ENCODE peak calls at places on chromosomes 5 and 9, in seven cellular contexts. P is CD8-positive, alpha-beta T cell; K is gastrocnemius medialis; U is ascending aorta; V is left ventricle myocardium inferior; W is Peyer's patch; F is psoas muscle. B is an unnamed sample. For H3K9me3, the result is how much of the 10 kb centered on the place peaks cover.

GRCh38 chr5:128271859-128272446 is 188.4 kb downstream of the SLC12A2 start:
- DNase-seq in W (no peak), K (no peak), U (no peak), F (no peak), V (no peak), P (no peak), B (no peak)

GRCh38 chr5:100827481-100827889 is 75.6 kb downstream of the ST8SIA4 start:
- DNase-seq in V (no peak), W (no peak), F (no peak), P (no peak), U (no peak), K (no peak), B (no peak)

GRCh38 chr9:8287501-8287900 is 487.9 kb upstream of the DMAC1 start:
- DNase-seq in W (no peak), V (no peak), K (no peak), F (no peak), P (no peak), U (no peak), B (no peak)

GRCh38 chr5:77973253-77973609 is 197.1 kb upstream of the TBCA start:
- DNase-seq in P (no peak), V (no peak), K (no peak), F (no peak), U (no peak), W (no peak), B (no peak)

GRCh38 chr5:55480781-55481180 is 54.0 kb downstream of the PLPP1 start:
- DNase-seq in V (no peak), W (no peak), U (no peak), P (no peak), K (no peak), F (no peak), B (no peak)

GRCh38 chr5:179732918-179733763 is 519 bp downstream of the MAML1 start:
- DNase-seq in K (peak), W (peak), U (no peak), F (peak), V (peak), P (peak), B (peak)

GRCh38 chr5:98470747-98471146 is 302.7 kb upstream of the RGMB start:
- DNase-seq in F (no peak), V (no peak), U (no peak), K (no peak), P (no peak), W (no peak), B (no peak)

GRCh38 chr9:124036578-124036977 is 25.0 kb downstream of the LHX2 start:
- DNase-seq in K (no peak), P (no peak), W (no peak), U (no peak), V (no peak), F (no peak), B (no peak)

GRCh38 chr5:124289122-124289521 is 457.3 kb downstream of the ZNF608 start:
- DNase-seq in U (no peak), V (peak), W (no peak), P (no peak), K (no peak), F (no peak), B (no peak)

GRCh38 chr5:10192309-10192708 is 57.4 kb downstream of the ATPSCKMT start:
- DNase-seq in P (no peak), W (no peak), K (no peak), V (no peak), U (no peak), F (no peak), B (no peak)

GRCh38 chr9:101737705-101738565 is 512 bp downstream of the GRIN3A start:
- DNase-seq in F (peak), V (peak), U (no peak), W (no peak), P (no peak), K (no peak), B (no peak)

GRCh38 chr5:163887854-163888253 is 382.4 kb downstream of the MAT2B start:
- DNase-seq in F (no peak), P (no peak), V (no peak), K (no peak), W (no peak), U (no peak), B (no peak)

GRCh38 chr5:127958421-127959011 is 125.0 kb upstream of the SLC12A2 start:
- DNase-seq in V (no peak), W (no peak), F (no peak), P (no peak), U (no peak), K (no peak), B (no peak)

GRCh38 chr5:179348833-179349232 is 3.6 kb upstream of the ADAMTS2 start:
- DNase-seq in V (no peak), K (no peak), W (no peak), U (no peak), P (no peak), F (no peak), B (no peak)

GRCh38 chr5:156893517-156893916 is 43.4 kb downstream of the PPP1R2B start:
- DNase-seq in F (no peak), V (no peak), P (no peak), K (no peak), W (no peak), U (no peak), B (no peak)

DNA sequence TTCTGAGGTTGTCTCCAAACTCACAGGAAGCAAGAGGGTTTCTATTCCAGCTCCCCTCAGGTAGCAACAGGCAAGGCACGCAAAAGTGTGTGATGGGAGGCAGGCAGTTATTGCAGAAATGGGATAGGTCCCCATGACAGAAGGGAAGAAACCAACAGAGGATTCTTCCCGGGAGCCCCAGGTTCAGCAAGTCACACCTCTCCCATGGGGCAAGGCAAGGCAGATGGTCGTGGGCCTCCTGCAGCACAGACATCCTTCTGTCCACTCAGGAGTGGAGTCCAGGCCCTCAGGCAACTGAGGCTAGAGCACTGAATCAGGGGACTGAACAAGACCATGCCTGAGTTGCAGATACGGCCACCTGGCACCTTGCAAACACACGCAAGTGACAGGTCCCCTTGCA is 424.9 kb upstream of the IRX4 start:
- DNase-seq in V (no peak), W (no peak), U (no peak), P (no peak), F (no peak), K (no peak), B (no peak)
- H3K9me3 ChIP-seq in V (under half), W (under half), U (under half), P (under half), F (under half), K (under half), B (under half)

DNA sequence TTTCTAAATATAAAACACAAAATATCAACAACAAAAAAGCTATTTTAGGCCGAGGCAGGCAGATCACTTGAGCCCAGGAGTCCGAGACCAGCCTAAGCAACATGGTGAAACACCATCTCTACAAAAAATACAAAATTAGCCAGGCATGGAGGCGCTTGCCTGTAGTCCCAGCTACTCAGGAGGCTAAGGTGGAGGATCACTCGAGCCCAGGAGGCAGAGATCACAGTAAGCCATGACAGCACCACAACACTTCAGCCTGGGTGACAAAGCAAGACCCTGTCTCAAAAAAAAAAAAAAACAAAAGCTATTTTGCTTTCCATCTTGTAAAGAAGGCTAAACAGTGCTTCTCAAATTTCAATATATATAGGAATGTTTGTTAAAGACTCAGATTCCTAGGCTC is 11.3 kb downstream of the C5orf15 start:
- DNase-seq in U (no peak), K (no peak), V (no peak), F (no peak), W (no peak), P (no peak), B (no peak)
- H3K27ac ChIP-seq in U (no peak), K (peak), V (peak), F (peak), W (no peak), P (no peak), B (no peak)

GRCh38 chr9:2788948-2789347 is 54.9 kb downstream of the PUM3 start:
- DNase-seq in W (no peak), P (no peak), U (no peak), V (no peak), K (no peak), F (no peak), B (no peak)
- H3K9me3 ChIP-seq in W (under half), P (under half), U (under half), V (under half), K (under half), F (under half), B (under half)

GRCh38 chr9:14260101-14260500 is 53.8 kb downstream of the NFIB start:
- DNase-seq in W (no peak), U (no peak), P (no peak), V (no peak), K (no peak), F (no peak), B (no peak)

GRCh38 chr9:14258840-14259239 is 55.1 kb downstream of the NFIB start:
- DNase-seq in P (no peak), U (no peak), K (no peak), F (no peak), W (no peak), V (no peak), B (no peak)

GRCh38 chr9:14258156-14258555 is 55.8 kb downstream of the NFIB start:
- DNase-seq in W (no peak), P (no peak), U (no peak), F (no peak), V (no peak), K (no peak), B (no peak)

GRCh38 chr9:14251146-14252071 is 62.5 kb downstream of the NFIB start:
- DNase-seq in U (peak), W (no peak), V (peak), K (peak), F (peak), P (no peak), B (peak)

DNA sequence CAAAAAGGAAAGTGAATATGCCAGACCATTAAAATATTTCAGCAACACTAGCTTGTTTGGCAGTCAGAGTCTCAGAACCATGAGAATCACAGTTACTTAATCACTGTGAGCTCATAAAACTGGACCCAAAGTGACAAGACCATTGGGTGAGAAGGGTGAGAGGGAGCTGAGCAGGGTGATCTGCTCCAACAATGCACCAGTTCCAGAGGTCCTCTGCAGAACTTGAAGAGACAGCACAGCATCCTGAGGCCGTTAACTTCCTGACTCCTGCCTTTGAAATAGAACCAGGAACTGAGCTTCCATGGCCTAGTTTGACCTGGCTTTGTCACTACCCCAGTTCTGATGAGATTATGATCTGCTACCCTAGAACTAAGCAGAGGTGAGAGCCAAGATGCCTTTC is 57.4 kb downstream of the NFIB start:
- DNase-seq in W (no peak), V (no peak), P (no peak), K (peak), U (no peak), F (peak), B (no peak)
- H3K27ac ChIP-seq in W (no peak), V (peak), P (no peak), K (peak), U (peak), F (peak), B (no peak)

GRCh38 chr5:8905021-8905420 is 640.9 kb downstream of the SEMA5A start:
- DNase-seq in F (no peak), V (no peak), W (no peak), U (no peak), K (no peak), P (no peak), B (no peak)
- H3K9me3 ChIP-seq in F (under half), V (under half), W (under half), U (under half), K (under half), P (under half), B (under half)

DNA sequence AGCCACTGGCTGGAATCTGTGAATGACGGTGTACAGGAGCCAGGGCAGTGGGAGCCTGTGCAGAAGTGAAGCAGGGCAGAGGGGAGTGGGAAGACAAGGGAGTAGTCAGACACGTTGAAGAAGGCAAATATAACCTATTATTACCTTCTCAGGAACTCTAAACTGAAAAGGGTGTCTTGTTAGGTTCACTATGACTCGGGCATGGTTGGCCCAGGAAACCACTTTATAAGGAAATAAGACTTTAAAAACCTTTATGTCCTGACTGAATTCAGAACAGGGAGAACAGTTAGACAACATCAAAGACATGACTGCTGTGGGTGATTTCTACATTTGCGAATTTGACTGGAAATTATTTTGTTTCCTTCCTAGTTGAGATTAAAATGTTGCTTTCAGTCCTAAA is 107.5 kb downstream of the ACER2 start:
- DNase-seq in K (no peak), P (no peak), W (no peak), F (no peak), U (no peak), V (no peak), B (no peak)
- H3K27ac ChIP-seq in K (no peak), P (no peak), W (no peak), F (no peak), U (no peak), V (no peak), B (no peak)

GRCh38 chr9:111542497-111543254 is 17.7 kb downstream of the ZNF483 start:
- DNase-seq in W (no peak), K (no peak), V (no peak), P (no peak), U (no peak), F (no peak), B (no peak)

DNA sequence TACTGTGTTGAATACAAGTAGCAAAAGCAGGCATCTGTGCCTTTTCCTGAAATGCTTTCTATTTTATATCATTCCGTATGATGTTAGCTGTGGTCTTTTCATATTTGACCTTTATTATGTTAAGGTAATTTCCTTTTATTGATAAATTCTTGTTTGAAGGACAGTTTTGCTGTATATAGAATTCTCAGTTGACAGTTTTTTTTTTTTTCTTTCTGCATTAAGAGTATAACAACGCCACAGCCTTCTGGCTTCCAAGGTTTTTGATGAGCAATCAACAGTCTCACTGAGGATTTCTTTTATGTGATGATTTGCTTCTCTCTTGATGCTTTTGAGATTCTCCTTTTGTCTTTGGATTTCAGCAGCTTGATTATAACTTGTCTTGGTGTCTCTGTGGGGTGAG is 23.6 kb downstream of the ZNF483 start:
- DNase-seq in F (no peak), U (no peak), W (no peak), V (no peak), K (no peak), P (no peak), B (no peak)
- H3K9me3 ChIP-seq in F (half or more), U (half or more), W (under half), V (half or more), K (under half), P (under half), B (under half)

GRCh38 chr5:76363385-76364261 is 39.5 kb upstream of the IQGAP2 start:
- DNase-seq in U (no peak), W (no peak), P (no peak), F (no peak), K (no peak), V (no peak), B (peak)

GRCh38 chr5:76365558-76365957 is 37.5 kb upstream of the IQGAP2 start:
- DNase-seq in P (no peak), K (no peak), W (no peak), U (no peak), F (no peak), V (no peak), B (no peak)

GRCh38 chr5:76368941-76369340 is 34.1 kb upstream of the IQGAP2 start:
- DNase-seq in F (no peak), V (no peak), K (no peak), W (no peak), U (no peak), P (no peak), B (no peak)

GRCh38 chr5:76371955-76372319 is 31.1 kb upstream of the IQGAP2 start:
- DNase-seq in V (no peak), P (no peak), K (no peak), W (no peak), F (no peak), U (no peak), B (no peak)

GRCh38 chr5:76367623-76368366 is 35.3 kb upstream of the IQGAP2 start:
- DNase-seq in K (no peak), V (no peak), F (no peak), U (no peak), W (no peak), P (no peak), B (no peak)
- H3K27ac ChIP-seq in K (no peak), V (no peak), F (no peak), U (no peak), W (no peak), P (no peak), B (no peak)

GRCh38 chr5:162227075-162227474 is 159.5 kb downstream of the GABRG2 start:
- DNase-seq in V (no peak), P (no peak), W (no peak), K (no peak), U (no peak), F (no peak), B (no peak)

GRCh38 chr5:162230348-162230747 is 162.8 kb downstream of the GABRG2 start:
- DNase-seq in K (no peak), V (no peak), U (no peak), W (no peak), F (no peak), P (no peak), B (no peak)

GRCh38 chr5:162231522-162231921 is 163.9 kb downstream of the GABRG2 start:
- DNase-seq in V (no peak), P (no peak), U (no peak), F (no peak), K (no peak), W (no peak), B (no peak)
- H3K9me3 ChIP-seq in V (under half), P (under half), U (under half), F (under half), K (under half), W (under half), B (under half)

GRCh38 chr9:133340916-133341315 is 4.9 kb upstream of the SURF6 start:
- DNase-seq in K (no peak), V (no peak), F (no peak), P (no peak), W (no peak), U (no peak), B (no peak)

GRCh38 chr9:133342083-133342406 is 5.9 kb downstream of the MED22 start:
- DNase-seq in W (no peak), P (no peak), F (no peak), K (no peak), V (no peak), U (no peak), B (no peak)

GRCh38 chr9:133341369-133342082 is 5.5 kb upstream of the SURF6 start:
- DNase-seq in W (peak), F (peak), K (peak), P (no peak), V (peak), U (peak), B (peak)

GRCh38 chr9:133339641-133340040 is 3.7 kb upstream of the SURF6 start:
- DNase-seq in W (no peak), K (no peak), U (no peak), P (no peak), V (no peak), F (no peak), B (no peak)

GRCh38 chr9:133340256-133340655 is 4.3 kb upstream of the SURF6 start:
- DNase-seq in K (no peak), U (no peak), V (no peak), W (peak), F (no peak), P (no peak), B (no peak)
- H3K27ac ChIP-seq in K (no peak), U (peak), V (peak), W (peak), F (no peak), P (peak), B (peak)